ENCODE peak calls at places on chromosomes 13 and 19, in ten cellular contexts. N is H1; C is activated CD4-positive, alpha-beta T cell treated with anti-CD3 and anti-CD28 coated beads, Interleukin-2, amount 10 ng/mL, durations not matched to agents 7 days and 5 days; V is hippocampal formation; U is stimulated activated CD4-positive, alpha-beta T cell treated with anti-CD3 and anti-CD28 coated beads, TNF-alpha, amount 100 ng/mL, for 1 hour; D is stimulated activated naive CD8-positive, alpha-beta T cell treated with anti-CD3 and anti-CD28 coated beads, Interleukin-15, amount 100 ng/mL, for 72 hours; P is activated CD8-positive, alpha-beta memory T cell treated with anti-CD3 and anti-CD28 coated beads, Interleukin-2, amount 10 ng/mL, durations not matched to agents 7 days and 5 days; T is T follicular helper cell; A is frontal cortex; R is amniotic stem cell. E is an unnamed sample.

GRCh38 chr13:111365149-111366005 is 44.9 kb downstream of the TEX29 start:
- DNase-seq in C (no peak), U (no peak), T (no peak), A (no peak), V (no peak), D (no peak), P (no peak), R (no peak), N (peak; percentile 16), E (no peak)

GRCh38 chr19:294819-295686 is 3.9 kb upstream of the PLPP2 start:
- DNase-seq in N (peak; percentile 91), P (peak; percentile 55), V (no peak), T (no peak), U (no peak), A (peak; percentile 58), D (peak; percentile 64), R (no peak), C (peak; percentile 35), E (no peak)

GRCh38 chr13:101455863-101456262 is 3.4 kb downstream of the ITGBL1 start:
- DNase-seq in D (no peak), C (no peak), V (no peak), R (peak; percentile 86), P (no peak), A (no peak), T (no peak), U (no peak), N (no peak), E (no peak)

GRCh38 chr19:39098365-39099269 is 14.4 kb downstream of the ACP7 start:
- DNase-seq in A (no peak), V (no peak), P (no peak), U (no peak), R (no peak), D (no peak), C (no peak), T (no peak), N (peak; percentile 51), E (no peak)

GRCh38 chr19:39224910-39225309 is 19.9 kb downstream of the IFNL3 start:
- DNase-seq in D (no peak), U (no peak), N (no peak), P (no peak), A (no peak), V (no peak), C (no peak), T (no peak), R (no peak), E (no peak)

GRCh38 chr19:1720237-1720636 is 33.1 kb upstream of the ONECUT3 start:
- DNase-seq in C (no peak), R (no peak), A (no peak), T (no peak), N (peak; percentile 55), D (no peak), U (no peak), P (no peak), V (no peak), E (no peak)

GRCh38 chr13:44303681-44304432 is 69.8 kb upstream of the SERP2 start:
- DNase-seq in A (no peak), C (no peak), U (no peak), T (no peak), D (no peak), P (no peak), V (no peak), R (no peak), N (no peak), E (no peak)

GRCh38 chr19:16338470-16339360 is 14.1 kb downstream of the KLF2 start:
- DNase-seq in P (peak; percentile 91), R (peak; percentile 77), D (peak; percentile 59), U (no peak), A (no peak), T (no peak), N (no peak), C (peak; percentile 73), V (no peak), E (no peak)

GRCh38 chr19:42436006-42436405 is 6.7 kb downstream of the CXCL17 start:
- DNase-seq in N (no peak), D (no peak), T (no peak), R (no peak), V (no peak), A (no peak), C (no peak), U (no peak), P (no peak), E (no peak)

GRCh38 chr19:5225486-5226345 is 114.9 kb downstream of the PTPRS start:
- DNase-seq in N (peak; percentile 85), U (no peak), D (no peak), C (no peak), T (no peak), R (no peak), P (no peak), V (no peak), A (no peak), E (peak; percentile 6)

GRCh38 chr13:65926750-65927171 is 1303.4 kb downstream of the PCDH9 start:
- DNase-seq in A (no peak), V (no peak), D (no peak), U (no peak), R (no peak), P (no peak), N (peak; percentile 72), C (no peak), T (no peak), E (peak; percentile 1)

GRCh38 chr13:100040196-100040595 is 48.7 kb upstream of the PCCA start:
- DNase-seq in A (no peak), N (no peak), T (no peak), R (no peak), V (no peak), D (no peak), U (no peak), P (no peak), C (no peak), E (no peak)

GRCh38 chr19:48724796-48725753 is 5.5 kb upstream of the MAMSTR start:
- DNase-seq in D (no peak), V (peak; percentile 58), T (no peak), R (no peak), N (no peak), P (no peak), A (peak; percentile 71), U (no peak), C (peak; percentile 52), E (no peak)

GRCh38 chr19:41328157-41328817 is 18.3 kb downstream of the CCDC97 start:
- DNase-seq in D (no peak), T (no peak), R (no peak), N (no peak), A (no peak), U (no peak), P (peak; percentile 83), C (peak; percentile 58), V (no peak), E (no peak)

GRCh38 chr19:46704379-46705076 is 12.4 kb downstream of the PRKD2 start:
- DNase-seq in V (no peak), A (peak; percentile 81), P (peak; percentile 90), N (peak; percentile 100), T (peak; percentile 77), R (no peak), D (peak; percentile 84), C (peak; percentile 89), U (peak; percentile 59), E (no peak)

GRCh38 chr19:45419396-45419795 is 4.3 kb downstream of the ERCC1 start:
- DNase-seq in V (no peak), N (no peak), A (no peak), C (peak; percentile 38), P (no peak), U (no peak), D (no peak), T (no peak), R (no peak), E (no peak)

GRCh38 chr19:7101498-7102253 is 32.2 kb downstream of the ZNF557 start:
- DNase-seq in U (no peak), P (no peak), R (no peak), C (no peak), D (no peak), A (no peak), V (no peak), T (no peak), N (no peak), E (no peak)

GRCh38 chr13:96672016-96672415 is 322.3 kb downstream of the OXGR1 start:
- DNase-seq in D (no peak), P (no peak), U (no peak), V (no peak), T (no peak), R (no peak), C (no peak), N (no peak), A (no peak), E (no peak)

GRCh38 chr13:89520468-89520867 is 1827.0 kb upstream of the MIR17HG start:
- DNase-seq in D (no peak), N (no peak), T (no peak), A (no peak), V (no peak), C (no peak), P (no peak), R (no peak), U (no peak), E (no peak)

GRCh38 chr13:73106513-73107214 is 47.9 kb downstream of the KLF5 start:
- DNase-seq in D (no peak), R (no peak), T (no peak), N (no peak), U (no peak), C (no peak), A (no peak), V (no peak), P (no peak), E (no peak)

GRCh38 chr13:113058988-113059850 is 46.4 kb upstream of the F7 start:
- DNase-seq in T (no peak), D (no peak), V (no peak), R (no peak), N (no peak), C (no peak), U (no peak), A (no peak), P (no peak), E (no peak)

GRCh38 chr19:17718988-17719711 is at the start of gene MAP1S:
- DNase-seq in A (peak; percentile 87), R (no peak), C (peak; percentile 74), D (peak; percentile 57), V (peak; percentile 30), P (peak; percentile 77), U (peak; percentile 10), N (peak; percentile 91), T (peak; percentile 37), E (peak; percentile 71)

GRCh38 chr19:1249298-1249989 is 1.1 kb downstream of the MIDN start:
- DNase-seq in T (peak; percentile 90), D (peak; percentile 93), U (peak; percentile 91), N (peak; percentile 89), P (peak; percentile 95), R (peak; percentile 89), A (peak; percentile 89), C (peak; percentile 92), V (peak; percentile 91), E (peak; percentile 91)

GRCh38 chr19:2356036-2356646 is 3.9 kb upstream of the TMPRSS9 start:
- DNase-seq in V (no peak), U (no peak), P (no peak), C (no peak), A (no peak), D (no peak), N (no peak), R (no peak), T (no peak), E (no peak)

GRCh38 chr19:42115219-42115618 is 17.0 kb downstream of the POU2F2 start:
- DNase-seq in V (no peak), U (no peak), R (no peak), N (no peak), A (no peak), C (no peak), D (no peak), P (no peak), T (no peak), E (no peak)

GRCh38 chr19:16449330-16449961 is 22.3 kb downstream of the EPS15L1 start:
- DNase-seq in R (no peak), C (peak; percentile 66), V (no peak), P (peak; percentile 86), N (no peak), D (no peak), U (no peak), T (no peak), A (no peak), E (no peak)

GRCh38 chr13:42524487-42525034 is 49.4 kb upstream of the TNFSF11 start:
- DNase-seq in R (no peak), C (no peak), N (no peak), P (no peak), A (no peak), U (no peak), V (no peak), T (no peak), D (no peak), E (no peak)

GRCh38 chr13:103638706-103639105 is 572.5 kb upstream of the SLC10A2 start:
- DNase-seq in A (no peak), R (no peak), U (no peak), N (no peak), V (no peak), C (no peak), T (no peak), P (no peak), D (no peak), E (no peak)

E was measured in NT2/D1.